ENCODE peak calls at places on chromosomes 5 and 9, in eight cellular contexts. One of them, this sample, is unnamed.

GRCh38 chr5:90747175-90747574 is 188.6 kb downstream of the ADGRV1 start:
- DNase-seq in stimulated activated CD4-positive, alpha-beta T cell treated with anti-CD3 and anti-CD28 coated beads, Interleukin-4, amount 100 ng/mL, for 48 hours: no peak
- DNase-seq in EH: no peak
- DNase-seq in lower leg skin: no peak
- DNase-seq in sciatic nerve: no peak
- DNase-seq in effector memory CD4-positive, alpha-beta T cell: no peak
- DNase-seq in NCI-H460: no peak
- DNase-seq in NB4: no peak
- DNase-seq in this sample: no peak

GRCh38 chr9:36862206-36863145 is 171.6 kb downstream of the PAX5 start:
- DNase-seq in EH: peak; percentile 44
- DNase-seq in NB4: peak; percentile 40
- DNase-seq in NCI-H460: peak; percentile 22
- DNase-seq in lower leg skin: no peak
- DNase-seq in stimulated activated CD4-positive, alpha-beta T cell treated with anti-CD3 and anti-CD28 coated beads, Interleukin-4, amount 100 ng/mL, for 48 hours: no peak
- DNase-seq in sciatic nerve: no peak
- DNase-seq in effector memory CD4-positive, alpha-beta T cell: no peak
- DNase-seq in this sample: peak; percentile 67

GRCh38 chr5:38796739-38797108 is 49.1 kb upstream of the OSMR start:
- DNase-seq in stimulated activated CD4-positive, alpha-beta T cell treated with anti-CD3 and anti-CD28 coated beads, Interleukin-4, amount 100 ng/mL, for 48 hours: no peak
- DNase-seq in NB4: no peak
- DNase-seq in sciatic nerve: no peak
- DNase-seq in lower leg skin: no peak
- DNase-seq in EH: no peak
- DNase-seq in effector memory CD4-positive, alpha-beta T cell: no peak
- DNase-seq in NCI-H460: no peak
- DNase-seq in this sample: no peak

GRCh38 chr9:28086881-28087280 is 513.6 kb upstream of the C9orf72 start:
- DNase-seq in EH: no peak
- DNase-seq in sciatic nerve: no peak
- DNase-seq in stimulated activated CD4-positive, alpha-beta T cell treated with anti-CD3 and anti-CD28 coated beads, Interleukin-4, amount 100 ng/mL, for 48 hours: no peak
- DNase-seq in NCI-H460: no peak
- DNase-seq in lower leg skin: no peak
- DNase-seq in NB4: no peak
- DNase-seq in effector memory CD4-positive, alpha-beta T cell: no peak
- DNase-seq in this sample: no peak

GRCh38 chr9:16830806-16831205 is 39.7 kb downstream of the BNC2 start:
- DNase-seq in NB4: no peak
- DNase-seq in effector memory CD4-positive, alpha-beta T cell: no peak
- DNase-seq in EH: no peak
- DNase-seq in lower leg skin: no peak
- DNase-seq in sciatic nerve: no peak
- DNase-seq in NCI-H460: no peak
- DNase-seq in stimulated activated CD4-positive, alpha-beta T cell treated with anti-CD3 and anti-CD28 coated beads, Interleukin-4, amount 100 ng/mL, for 48 hours: no peak
- DNase-seq in this sample: no peak

GRCh38 chr9:137217276-137218211 is 4.5 kb downstream of the RNF208 start:
- DNase-seq in sciatic nerve: peak; percentile 85
- DNase-seq in NCI-H460: peak; percentile 61
- DNase-seq in EH: no peak
- DNase-seq in stimulated activated CD4-positive, alpha-beta T cell treated with anti-CD3 and anti-CD28 coated beads, Interleukin-4, amount 100 ng/mL, for 48 hours: no peak
- DNase-seq in effector memory CD4-positive, alpha-beta T cell: no peak
- DNase-seq in NB4: no peak
- DNase-seq in lower leg skin: peak; percentile 94
- DNase-seq in this sample: no peak

GRCh38 chr5:179606910-179607448 is 16.5 kb downstream of the HNRNPH1 start:
- DNase-seq in stimulated activated CD4-positive, alpha-beta T cell treated with anti-CD3 and anti-CD28 coated beads, Interleukin-4, amount 100 ng/mL, for 48 hours: no peak
- DNase-seq in sciatic nerve: peak; percentile 44
- DNase-seq in NCI-H460: no peak
- DNase-seq in effector memory CD4-positive, alpha-beta T cell: no peak
- DNase-seq in NB4: peak; percentile 5
- DNase-seq in lower leg skin: no peak
- DNase-seq in EH: no peak
- DNase-seq in this sample: peak; percentile 62

GRCh38 chr9:135087489-135087791 is at the start of gene OLFM1:
- DNase-seq in sciatic nerve: peak; percentile 87
- DNase-seq in lower leg skin: peak; percentile 95
- DNase-seq in effector memory CD4-positive, alpha-beta T cell: no peak
- DNase-seq in NCI-H460: peak; percentile 84
- DNase-seq in NB4: no peak
- DNase-seq in stimulated activated CD4-positive, alpha-beta T cell treated with anti-CD3 and anti-CD28 coated beads, Interleukin-4, amount 100 ng/mL, for 48 hours: peak; percentile 39
- DNase-seq in EH: peak; percentile 65
- DNase-seq in this sample: no peak

GRCh38 chr5:61275841-61276240 is 56.2 kb upstream of the ZSWIM6 start:
- DNase-seq in sciatic nerve: peak; percentile 71
- DNase-seq in NB4: peak; percentile 87
- DNase-seq in NCI-H460: peak; percentile 89
- DNase-seq in effector memory CD4-positive, alpha-beta T cell: no peak
- DNase-seq in EH: peak; percentile 83
- DNase-seq in lower leg skin: no peak
- DNase-seq in stimulated activated CD4-positive, alpha-beta T cell treated with anti-CD3 and anti-CD28 coated beads, Interleukin-4, amount 100 ng/mL, for 48 hours: no peak
- DNase-seq in this sample: peak; percentile 90

GRCh38 chr5:139391570-139392323 is 2.0 kb upstream of the MZB1 start:
- DNase-seq in sciatic nerve: peak; percentile 60
- DNase-seq in stimulated activated CD4-positive, alpha-beta T cell treated with anti-CD3 and anti-CD28 coated beads, Interleukin-4, amount 100 ng/mL, for 48 hours: no peak
- DNase-seq in effector memory CD4-positive, alpha-beta T cell: no peak
- DNase-seq in EH: peak; percentile 93
- DNase-seq in NCI-H460: no peak
- DNase-seq in NB4: peak; percentile 70
- DNase-seq in lower leg skin: no peak
- DNase-seq in this sample: no peak

GRCh38 chr9:124290053-124290581 is 32.4 kb downstream of the NEK6 start:
- DNase-seq in EH: no peak
- DNase-seq in stimulated activated CD4-positive, alpha-beta T cell treated with anti-CD3 and anti-CD28 coated beads, Interleukin-4, amount 100 ng/mL, for 48 hours: no peak
- DNase-seq in NCI-H460: no peak
- DNase-seq in effector memory CD4-positive, alpha-beta T cell: no peak
- DNase-seq in sciatic nerve: no peak
- DNase-seq in lower leg skin: no peak
- DNase-seq in NB4: peak; percentile 33
- DNase-seq in this sample: peak; percentile 84

GRCh38 chr5:26388946-26389345 is 649.4 kb downstream of the CDH9 start:
- DNase-seq in effector memory CD4-positive, alpha-beta T cell: no peak
- DNase-seq in lower leg skin: no peak
- DNase-seq in stimulated activated CD4-positive, alpha-beta T cell treated with anti-CD3 and anti-CD28 coated beads, Interleukin-4, amount 100 ng/mL, for 48 hours: no peak
- DNase-seq in NB4: no peak
- DNase-seq in NCI-H460: no peak
- DNase-seq in sciatic nerve: no peak
- DNase-seq in EH: no peak
- DNase-seq in this sample: no peak

GRCh38 chr5:18754201-18754600 is 1119.9 kb downstream of the TAF11L14 start:
- DNase-seq in stimulated activated CD4-positive, alpha-beta T cell treated with anti-CD3 and anti-CD28 coated beads, Interleukin-4, amount 100 ng/mL, for 48 hours: no peak
- DNase-seq in sciatic nerve: no peak
- DNase-seq in lower leg skin: no peak
- DNase-seq in effector memory CD4-positive, alpha-beta T cell: no peak
- DNase-seq in NB4: no peak
- DNase-seq in NCI-H460: no peak
- DNase-seq in EH: no peak
- DNase-seq in this sample: peak; percentile 27

GRCh38 chr5:110510146-110510545 is 216.3 kb downstream of the TMEM232 start:
- DNase-seq in NB4: no peak
- DNase-seq in stimulated activated CD4-positive, alpha-beta T cell treated with anti-CD3 and anti-CD28 coated beads, Interleukin-4, amount 100 ng/mL, for 48 hours: no peak
- DNase-seq in effector memory CD4-positive, alpha-beta T cell: no peak
- DNase-seq in EH: no peak
- DNase-seq in sciatic nerve: no peak
- DNase-seq in NCI-H460: no peak
- DNase-seq in lower leg skin: no peak
- DNase-seq in this sample: no peak

GRCh38 chr9:137466041-137466799 is 7.1 kb upstream of the NSMF start:
- DNase-seq in EH: no peak
- DNase-seq in NCI-H460: no peak
- DNase-seq in NB4: no peak
- DNase-seq in lower leg skin: no peak
- DNase-seq in sciatic nerve: no peak
- DNase-seq in effector memory CD4-positive, alpha-beta T cell: no peak
- DNase-seq in stimulated activated CD4-positive, alpha-beta T cell treated with anti-CD3 and anti-CD28 coated beads, Interleukin-4, amount 100 ng/mL, for 48 hours: no peak
- DNase-seq in this sample: peak; percentile 71

GRCh38 chr9:111630182-111631070 is 708 bp upstream of the DNAJC25 start:
- DNase-seq in NB4: no peak
- DNase-seq in EH: no peak
- DNase-seq in effector memory CD4-positive, alpha-beta T cell: no peak
- DNase-seq in stimulated activated CD4-positive, alpha-beta T cell treated with anti-CD3 and anti-CD28 coated beads, Interleukin-4, amount 100 ng/mL, for 48 hours: no peak
- DNase-seq in sciatic nerve: no peak
- DNase-seq in NCI-H460: no peak
- DNase-seq in lower leg skin: no peak
- DNase-seq in this sample: peak; percentile 78

GRCh38 chr5:110727025-110727314 is 499 bp upstream of the TMEM232 start:
- DNase-seq in sciatic nerve: no peak
- DNase-seq in stimulated activated CD4-positive, alpha-beta T cell treated with anti-CD3 and anti-CD28 coated beads, Interleukin-4, amount 100 ng/mL, for 48 hours: no peak
- DNase-seq in lower leg skin: no peak
- DNase-seq in NB4: no peak
- DNase-seq in EH: no peak
- DNase-seq in effector memory CD4-positive, alpha-beta T cell: no peak
- DNase-seq in NCI-H460: no peak
- DNase-seq in this sample: no peak

GRCh38 chr9:37622462-37622861 is 28.3 kb upstream of the FRMPD1 start:
- DNase-seq in NCI-H460: no peak
- DNase-seq in NB4: no peak
- DNase-seq in stimulated activated CD4-positive, alpha-beta T cell treated with anti-CD3 and anti-CD28 coated beads, Interleukin-4, amount 100 ng/mL, for 48 hours: no peak
- DNase-seq in EH: peak; percentile 57
- DNase-seq in lower leg skin: no peak
- DNase-seq in effector memory CD4-positive, alpha-beta T cell: no peak
- DNase-seq in sciatic nerve: no peak
- DNase-seq in this sample: no peak

GRCh38 chr5:82137205-82137604 is 140.9 kb downstream of the RPS23 start:
- DNase-seq in sciatic nerve: no peak
- DNase-seq in lower leg skin: no peak
- DNase-seq in stimulated activated CD4-positive, alpha-beta T cell treated with anti-CD3 and anti-CD28 coated beads, Interleukin-4, amount 100 ng/mL, for 48 hours: no peak
- DNase-seq in EH: no peak
- DNase-seq in NB4: no peak
- DNase-seq in effector memory CD4-positive, alpha-beta T cell: no peak
- DNase-seq in NCI-H460: no peak
- DNase-seq in this sample: no peak

GRCh38 chr5:11584008-11584407 is 320.2 kb downstream of the CTNND2 start:
- DNase-seq in NCI-H460: no peak
- DNase-seq in EH: no peak
- DNase-seq in NB4: no peak
- DNase-seq in sciatic nerve: no peak
- DNase-seq in stimulated activated CD4-positive, alpha-beta T cell treated with anti-CD3 and anti-CD28 coated beads, Interleukin-4, amount 100 ng/mL, for 48 hours: no peak
- DNase-seq in lower leg skin: no peak
- DNase-seq in effector memory CD4-positive, alpha-beta T cell: no peak
- DNase-seq in this sample: no peak

GRCh38 chr5:34959323-34959722 is 30.0 kb downstream of the DNAJC21 start:
- DNase-seq in sciatic nerve: no peak
- DNase-seq in effector memory CD4-positive, alpha-beta T cell: no peak
- DNase-seq in NB4: peak; percentile 34
- DNase-seq in EH: peak; percentile 53
- DNase-seq in stimulated activated CD4-positive, alpha-beta T cell treated with anti-CD3 and anti-CD28 coated beads, Interleukin-4, amount 100 ng/mL, for 48 hours: no peak
- DNase-seq in NCI-H460: no peak
- DNase-seq in lower leg skin: no peak
- DNase-seq in this sample: no peak

GRCh38 chr9:134561427-134562145 is 80.0 kb upstream of the COL5A1 start:
- DNase-seq in EH: no peak
- DNase-seq in NCI-H460: no peak
- DNase-seq in NB4: no peak
- DNase-seq in sciatic nerve: peak; percentile 30
- DNase-seq in lower leg skin: peak; percentile 58
- DNase-seq in stimulated activated CD4-positive, alpha-beta T cell treated with anti-CD3 and anti-CD28 coated beads, Interleukin-4, amount 100 ng/mL, for 48 hours: no peak
- DNase-seq in effector memory CD4-positive, alpha-beta T cell: no peak
- DNase-seq in this sample: no peak

GRCh38 chr5:35438288-35438687 is 179.4 kb upstream of the SPEF2 start:
- DNase-seq in stimulated activated CD4-positive, alpha-beta T cell treated with anti-CD3 and anti-CD28 coated beads, Interleukin-4, amount 100 ng/mL, for 48 hours: no peak
- DNase-seq in sciatic nerve: no peak
- DNase-seq in NB4: peak; percentile 33
- DNase-seq in lower leg skin: no peak
- DNase-seq in EH: no peak
- DNase-seq in effector memory CD4-positive, alpha-beta T cell: no peak
- DNase-seq in NCI-H460: no peak
- DNase-seq in this sample: no peak

GRCh38 chr5:159785639-159786038 is 130.6 kb upstream of the ADRA1B start:
- DNase-seq in effector memory CD4-positive, alpha-beta T cell: no peak
- DNase-seq in NCI-H460: no peak
- DNase-seq in sciatic nerve: no peak
- DNase-seq in EH: peak; percentile 50
- DNase-seq in stimulated activated CD4-positive, alpha-beta T cell treated with anti-CD3 and anti-CD28 coated beads, Interleukin-4, amount 100 ng/mL, for 48 hours: no peak
- DNase-seq in lower leg skin: no peak
- DNase-seq in NB4: no peak
- DNase-seq in this sample: no peak

GRCh38 chr5:59592101-59592500 is 301.4 kb downstream of the PDE4D start:
- DNase-seq in NB4: no peak
- DNase-seq in NCI-H460: no peak
- DNase-seq in effector memory CD4-positive, alpha-beta T cell: no peak
- DNase-seq in lower leg skin: no peak
- DNase-seq in stimulated activated CD4-positive, alpha-beta T cell treated with anti-CD3 and anti-CD28 coated beads, Interleukin-4, amount 100 ng/mL, for 48 hours: no peak
- DNase-seq in EH: peak; percentile 23
- DNase-seq in sciatic nerve: no peak
- DNase-seq in this sample: no peak